ENCODE peak calls at places on chromosomes 1 and 21, in nine cellular contexts. One of them, this sample, is unnamed.

GRCh38 chr1:182608850-182609610 is 4.8 kb upstream of the RGS16 start:
- DNase-seq in prostate gland: no peak
- DNase-seq in HCT116: no peak
- DNase-seq in vagina: no peak
- DNase-seq in suprapubic skin: no peak
- DNase-seq in stomach: no peak
- DNase-seq in K562: no peak
- DNase-seq in transverse colon: no peak
- DNase-seq in sigmoid colon: no peak
- DNase-seq in this sample: no peak

GRCh38 chr1:116416854-116417513 is 43.9 kb downstream of the ATP1A1 start:
- DNase-seq in prostate gland: no peak
- DNase-seq in HCT116: no peak
- DNase-seq in vagina: no peak
- DNase-seq in suprapubic skin: no peak
- DNase-seq in stomach: no peak
- DNase-seq in K562: no peak
- DNase-seq in transverse colon: no peak
- DNase-seq in sigmoid colon: no peak
- DNase-seq in this sample: no peak

GRCh38 chr1:29639741-29640427 is 403.6 kb downstream of the PTPRU start:
- DNase-seq in prostate gland: no peak
- DNase-seq in HCT116: peak
- DNase-seq in vagina: peak
- DNase-seq in suprapubic skin: peak
- DNase-seq in stomach: no peak
- DNase-seq in K562: no peak
- DNase-seq in transverse colon: no peak
- DNase-seq in sigmoid colon: no peak
- DNase-seq in this sample: no peak

GRCh38 chr21:38979271-38980196 is 173.8 kb downstream of the ETS2 start:
- DNase-seq in prostate gland: no peak
- DNase-seq in HCT116: no peak
- DNase-seq in vagina: no peak
- DNase-seq in suprapubic skin: no peak
- DNase-seq in stomach: no peak
- DNase-seq in K562: no peak
- DNase-seq in transverse colon: no peak
- DNase-seq in sigmoid colon: no peak
- DNase-seq in this sample: no peak

GRCh38 chr1:56688522-56689026 is 43.5 kb downstream of the PRKAA2 start:
- DNase-seq in prostate gland: no peak
- DNase-seq in HCT116: peak
- DNase-seq in vagina: no peak
- DNase-seq in suprapubic skin: no peak
- DNase-seq in stomach: no peak
- DNase-seq in K562: no peak
- DNase-seq in transverse colon: no peak
- DNase-seq in sigmoid colon: no peak
- DNase-seq in this sample: no peak

GRCh38 chr1:54117815-54118563 is 34.8 kb downstream of the CDCP2 start:
- DNase-seq in prostate gland: no peak
- DNase-seq in HCT116: no peak
- DNase-seq in vagina: no peak
- DNase-seq in suprapubic skin: no peak
- DNase-seq in stomach: no peak
- DNase-seq in K562: no peak
- DNase-seq in transverse colon: no peak
- DNase-seq in sigmoid colon: no peak
- DNase-seq in this sample: no peak

GRCh38 chr1:93016171-93016570 is 54.9 kb upstream of the DIPK1A start:
- DNase-seq in prostate gland: no peak
- DNase-seq in HCT116: no peak
- DNase-seq in vagina: no peak
- DNase-seq in suprapubic skin: no peak
- DNase-seq in stomach: no peak
- DNase-seq in K562: no peak
- DNase-seq in transverse colon: no peak
- DNase-seq in sigmoid colon: no peak
- DNase-seq in this sample: no peak

GRCh38 chr1:37809942-37810341 is 1.9 kb upstream of the YRDC start:
- DNase-seq in prostate gland: no peak
- DNase-seq in HCT116: no peak
- DNase-seq in vagina: no peak
- DNase-seq in suprapubic skin: no peak
- DNase-seq in stomach: no peak
- DNase-seq in K562: no peak
- DNase-seq in transverse colon: no peak
- DNase-seq in sigmoid colon: no peak
- DNase-seq in this sample: no peak

GRCh38 chr21:34306246-34306645 is 57.6 kb upstream of the KCNE2 start:
- DNase-seq in prostate gland: no peak
- DNase-seq in HCT116: no peak
- DNase-seq in vagina: no peak
- DNase-seq in suprapubic skin: no peak
- DNase-seq in stomach: no peak
- DNase-seq in K562: no peak
- DNase-seq in transverse colon: no peak
- DNase-seq in sigmoid colon: no peak
- DNase-seq in this sample: no peak

GRCh38 chr1:183306317-183307042 is 111.7 kb downstream of the NMNAT2 start:
- DNase-seq in prostate gland: no peak
- DNase-seq in HCT116: no peak
- DNase-seq in vagina: no peak
- DNase-seq in suprapubic skin: no peak
- DNase-seq in stomach: no peak
- DNase-seq in K562: peak
- DNase-seq in transverse colon: no peak
- DNase-seq in sigmoid colon: no peak
- DNase-seq in this sample: no peak

GRCh38 chr1:16371725-16372124 is 4.7 kb downstream of the SZRD1 start:
- DNase-seq in prostate gland: no peak
- DNase-seq in HCT116: no peak
- DNase-seq in vagina: no peak
- DNase-seq in suprapubic skin: no peak
- DNase-seq in stomach: no peak
- DNase-seq in K562: no peak
- DNase-seq in transverse colon: no peak
- DNase-seq in sigmoid colon: no peak
- DNase-seq in this sample: no peak

GRCh38 chr1:203184467-203184866 is 2.0 kb downstream of the CHI3L1 start:
- DNase-seq in prostate gland: no peak
- DNase-seq in HCT116: no peak
- DNase-seq in vagina: no peak
- DNase-seq in suprapubic skin: no peak
- DNase-seq in stomach: no peak
- DNase-seq in K562: no peak
- DNase-seq in transverse colon: no peak
- DNase-seq in sigmoid colon: peak
- DNase-seq in this sample: no peak

GRCh38 chr21:37563641-37564340 is 197.2 kb downstream of the DYRK1A start:
- DNase-seq in prostate gland: peak
- DNase-seq in HCT116: peak
- DNase-seq in vagina: peak
- DNase-seq in suprapubic skin: peak
- DNase-seq in stomach: peak
- DNase-seq in K562: peak
- DNase-seq in transverse colon: peak
- DNase-seq in sigmoid colon: peak
- DNase-seq in this sample: peak

GRCh38 chr1:218488531-218488930 is 143.4 kb downstream of the TGFB2 start:
- DNase-seq in prostate gland: no peak
- DNase-seq in HCT116: no peak
- DNase-seq in vagina: no peak
- DNase-seq in suprapubic skin: no peak
- DNase-seq in stomach: no peak
- DNase-seq in K562: no peak
- DNase-seq in transverse colon: no peak
- DNase-seq in sigmoid colon: no peak
- DNase-seq in this sample: no peak

DNA sequence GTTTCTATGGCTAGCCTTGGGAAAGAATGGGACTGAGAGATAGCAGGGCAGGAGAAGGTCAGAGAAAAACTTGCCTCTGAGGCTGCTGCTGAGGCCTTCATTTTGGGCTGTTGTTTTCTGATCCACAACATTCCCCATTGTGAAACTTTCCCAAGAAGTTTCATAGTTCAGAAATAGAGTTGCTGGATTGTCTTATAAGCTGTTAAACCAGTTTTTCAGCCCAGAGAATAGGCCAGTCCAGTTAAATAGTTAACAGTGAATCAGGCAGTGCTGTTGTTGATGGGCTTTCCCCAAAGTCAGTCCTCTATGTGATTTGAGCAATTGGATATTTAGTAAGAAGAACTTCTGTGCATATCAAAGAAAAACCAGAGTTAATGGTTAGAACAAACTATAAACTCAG is 77.0 kb downstream of the C21orf91 start:
- DNase-seq in prostate gland: no peak
- DNase-seq in HCT116: no peak
- DNase-seq in vagina: no peak
- DNase-seq in suprapubic skin: no peak
- DNase-seq in stomach: no peak
- DNase-seq in K562: no peak
- DNase-seq in transverse colon: no peak
- DNase-seq in sigmoid colon: no peak
- DNase-seq in this sample: no peak
- TF ChIP-seq POLR2A in prostate gland: no peak
- TF ChIP-seq POLR2A in HCT116: no peak
- TF ChIP-seq POLR2A in vagina: no peak
- TF ChIP-seq POLR2A in suprapubic skin: no peak
- TF ChIP-seq POLR2A in stomach: no peak
- TF ChIP-seq POLR2A in K562: no peak
- TF ChIP-seq POLR2A in transverse colon: no peak
- TF ChIP-seq POLR2A in sigmoid colon: no peak
- TF ChIP-seq POLR2A in this sample: no peak

GRCh38 chr1:145845514-145846161 is at the start of gene NUDT17:
- DNase-seq in prostate gland: peak
- DNase-seq in HCT116: peak
- DNase-seq in vagina: no peak
- DNase-seq in suprapubic skin: peak
- DNase-seq in stomach: peak
- DNase-seq in K562: peak
- DNase-seq in transverse colon: peak
- DNase-seq in sigmoid colon: peak
- DNase-seq in this sample: peak
- TF ChIP-seq POLR2AphosphoS5 in prostate gland: peak
- TF ChIP-seq POLR2AphosphoS5 in HCT116: peak
- TF ChIP-seq POLR2AphosphoS5 in vagina: no peak
- TF ChIP-seq POLR2AphosphoS5 in suprapubic skin: no peak
- TF ChIP-seq POLR2AphosphoS5 in stomach: peak
- TF ChIP-seq POLR2AphosphoS5 in K562: peak
- TF ChIP-seq POLR2AphosphoS5 in transverse colon: peak
- TF ChIP-seq POLR2AphosphoS5 in sigmoid colon: peak
- TF ChIP-seq POLR2AphosphoS5 in this sample: peak

DNA sequence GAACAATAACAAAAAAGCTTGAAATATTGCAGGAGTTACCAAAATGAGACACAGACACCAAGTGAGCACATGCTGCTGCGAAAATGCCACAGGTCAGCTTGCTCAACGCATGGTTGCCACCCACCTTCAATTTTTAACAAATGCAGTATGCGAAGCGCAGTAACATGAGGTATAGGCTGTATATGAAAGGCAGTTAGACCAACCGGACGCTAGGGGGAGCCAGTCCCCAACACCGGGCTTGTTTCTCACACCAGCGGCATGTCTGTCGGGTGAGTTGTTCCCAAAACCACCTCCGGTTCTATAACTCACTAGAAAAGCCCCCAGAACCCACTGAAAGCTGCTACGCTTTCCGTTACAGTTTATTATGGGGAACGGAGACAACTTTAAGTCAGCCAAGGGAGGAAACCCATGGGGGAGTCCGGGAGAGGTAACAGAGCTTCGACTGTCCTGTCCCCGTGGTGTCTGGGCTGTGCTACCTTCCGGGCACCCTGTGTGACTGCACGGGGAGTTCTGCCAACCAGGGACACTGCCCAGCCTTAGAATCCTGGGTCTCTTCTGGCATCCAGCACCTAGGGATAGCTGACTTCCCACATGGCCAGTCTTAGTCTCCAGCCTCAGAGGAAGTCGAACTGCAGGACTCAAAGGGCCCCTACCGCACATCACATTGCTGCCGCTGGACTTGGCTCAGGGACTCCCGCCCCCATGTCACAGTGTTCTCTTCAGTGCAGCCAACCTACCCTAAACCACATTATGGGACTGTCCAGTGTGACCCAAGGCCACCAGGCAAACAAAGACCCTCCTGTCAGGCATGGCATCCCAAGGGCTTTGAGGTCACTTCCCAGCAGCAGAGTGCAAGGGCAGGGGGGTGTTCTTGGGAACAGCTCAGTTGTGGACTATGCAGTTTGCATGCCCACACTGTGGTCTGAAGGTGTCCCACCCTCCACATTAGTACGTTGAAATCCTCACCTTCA is 14.0 kb downstream of the RNF187 start:
- DNase-seq in prostate gland: peak
- DNase-seq in HCT116: peak
- DNase-seq in vagina: no peak
- DNase-seq in suprapubic skin: peak
- DNase-seq in stomach: peak
- DNase-seq in K562: peak
- DNase-seq in transverse colon: peak
- DNase-seq in sigmoid colon: peak
- DNase-seq in this sample: peak
- TF ChIP-seq POLR2A in prostate gland: no peak
- TF ChIP-seq POLR2A in HCT116: no peak
- TF ChIP-seq POLR2A in vagina: no peak
- TF ChIP-seq POLR2A in suprapubic skin: no peak
- TF ChIP-seq POLR2A in stomach: no peak
- TF ChIP-seq POLR2A in K562: no peak
- TF ChIP-seq POLR2A in transverse colon: no peak
- TF ChIP-seq POLR2A in sigmoid colon: no peak
- TF ChIP-seq POLR2A in this sample: no peak

GRCh38 chr1:156293098-156293434 is 2.4 kb downstream of the GLMP start:
- DNase-seq in prostate gland: no peak
- DNase-seq in HCT116: no peak
- DNase-seq in vagina: no peak
- DNase-seq in suprapubic skin: no peak
- DNase-seq in stomach: no peak
- DNase-seq in K562: no peak
- DNase-seq in transverse colon: no peak
- DNase-seq in sigmoid colon: no peak
- DNase-seq in this sample: no peak

GRCh38 chr1:156293895-156294294 is 1.6 kb downstream of the GLMP start:
- DNase-seq in prostate gland: no peak
- DNase-seq in HCT116: no peak
- DNase-seq in vagina: no peak
- DNase-seq in suprapubic skin: no peak
- DNase-seq in stomach: no peak
- DNase-seq in K562: no peak
- DNase-seq in transverse colon: no peak
- DNase-seq in sigmoid colon: no peak
- DNase-seq in this sample: no peak

GRCh38 chr1:156295391-156295947 is at the start of gene GLMP:
- DNase-seq in prostate gland: peak
- DNase-seq in HCT116: peak
- DNase-seq in vagina: no peak
- DNase-seq in suprapubic skin: peak
- DNase-seq in stomach: peak
- DNase-seq in K562: peak
- DNase-seq in transverse colon: peak
- DNase-seq in sigmoid colon: peak
- DNase-seq in this sample: peak

GRCh38 chr1:156289857-156290256 is 5.6 kb downstream of the GLMP start:
- DNase-seq in prostate gland: no peak
- DNase-seq in HCT116: no peak
- DNase-seq in vagina: no peak
- DNase-seq in suprapubic skin: no peak
- DNase-seq in stomach: no peak
- DNase-seq in K562: no peak
- DNase-seq in transverse colon: no peak
- DNase-seq in sigmoid colon: no peak
- DNase-seq in this sample: no peak

GRCh38 chr1:156291226-156292061 is 4.0 kb downstream of the GLMP start:
- DNase-seq in prostate gland: peak
- DNase-seq in HCT116: no peak
- DNase-seq in vagina: no peak
- DNase-seq in suprapubic skin: peak
- DNase-seq in stomach: peak
- DNase-seq in K562: peak
- DNase-seq in transverse colon: peak
- DNase-seq in sigmoid colon: peak
- DNase-seq in this sample: peak
- TF ChIP-seq POLR2AphosphoS5 in prostate gland: peak
- TF ChIP-seq POLR2AphosphoS5 in HCT116: no peak
- TF ChIP-seq POLR2AphosphoS5 in vagina: peak
- TF ChIP-seq POLR2AphosphoS5 in suprapubic skin: no peak
- TF ChIP-seq POLR2AphosphoS5 in stomach: peak
- TF ChIP-seq POLR2AphosphoS5 in K562: no peak
- TF ChIP-seq POLR2AphosphoS5 in transverse colon: peak
- TF ChIP-seq POLR2AphosphoS5 in sigmoid colon: peak
- TF ChIP-seq POLR2AphosphoS5 in this sample: no peak

This sample was measured in GM12891.